ENCODE peak calls at places on chromosome 14, in four cellular contexts. One of them, this sample, is unnamed.

GRCh38 chr14:35341454-35342159 is 49.4 kb downstream of the PSMA6 start:
- DNase-seq in CD8-positive, alpha-beta memory T cell: no peak
- DNase-seq in ovary: peak; percentile 94
- DNase-seq in cardiac muscle cell: peak; percentile 85
- DNase-seq in this sample: peak; percentile 57

GRCh38 chr14:22837750-22838538 is 1.6 kb downstream of the MMP14 start:
- DNase-seq in CD8-positive, alpha-beta memory T cell: no peak
- DNase-seq in ovary: peak; percentile 76
- DNase-seq in cardiac muscle cell: no peak
- DNase-seq in this sample: no peak

GRCh38 chr14:87483651-87484260 is 509.2 kb downstream of the GALC start:
- DNase-seq in ovary: no peak
- DNase-seq in cardiac muscle cell: no peak
- DNase-seq in CD8-positive, alpha-beta memory T cell: no peak
- DNase-seq in this sample: no peak

GRCh38 chr14:62162998-62163589 is 400.9 kb downstream of the SNAPC1 start:
- DNase-seq in cardiac muscle cell: peak; percentile 66
- DNase-seq in ovary: no peak
- DNase-seq in CD8-positive, alpha-beta memory T cell: no peak
- DNase-seq in this sample: peak; percentile 82

GRCh38 chr14:24216345-24216699 is 456 bp upstream of the MDP1 start:
- DNase-seq in ovary: no peak
- DNase-seq in CD8-positive, alpha-beta memory T cell: no peak
- DNase-seq in cardiac muscle cell: no peak
- DNase-seq in this sample: no peak

GRCh38 chr14:73180385-73180805 is 44.1 kb downstream of the PSEN1 start:
- DNase-seq in CD8-positive, alpha-beta memory T cell: no peak
- DNase-seq in cardiac muscle cell: no peak
- DNase-seq in ovary: no peak
- DNase-seq in this sample: no peak

GRCh38 chr14:89921896-89922548 is 32.5 kb downstream of the EFCAB11 start:
- DNase-seq in ovary: no peak
- DNase-seq in cardiac muscle cell: no peak
- DNase-seq in CD8-positive, alpha-beta memory T cell: no peak
- DNase-seq in this sample: no peak

GRCh38 chr14:24298892-24299254 is 707 bp downstream of the DHRS1 start:
- DNase-seq in cardiac muscle cell: no peak
- DNase-seq in ovary: no peak
- DNase-seq in CD8-positive, alpha-beta memory T cell: no peak
- DNase-seq in this sample: peak; percentile 59

GRCh38 chr14:94775082-94775874 is 5.4 kb upstream of the GSC start:
- DNase-seq in ovary: no peak
- DNase-seq in CD8-positive, alpha-beta memory T cell: no peak
- DNase-seq in cardiac muscle cell: no peak
- DNase-seq in this sample: no peak

GRCh38 chr14:91444335-91445020 is 26.9 kb upstream of the CCDC88C start:
- DNase-seq in CD8-positive, alpha-beta memory T cell: no peak
- DNase-seq in ovary: no peak
- DNase-seq in cardiac muscle cell: no peak
- DNase-seq in this sample: no peak

GRCh38 chr14:101359221-101360044 is 201.9 kb upstream of the DIO3 start:
- DNase-seq in ovary: peak; percentile 71
- DNase-seq in CD8-positive, alpha-beta memory T cell: no peak
- DNase-seq in cardiac muscle cell: no peak
- DNase-seq in this sample: no peak

GRCh38 chr14:104346112-104346462 is 207.7 kb downstream of the KIF26A start:
- DNase-seq in CD8-positive, alpha-beta memory T cell: no peak
- DNase-seq in cardiac muscle cell: no peak
- DNase-seq in ovary: no peak
- DNase-seq in this sample: no peak

GRCh38 chr14:72801841-72802587 is 91.9 kb downstream of the DPF3 start:
- DNase-seq in CD8-positive, alpha-beta memory T cell: no peak
- DNase-seq in ovary: no peak
- DNase-seq in cardiac muscle cell: peak; percentile 74
- DNase-seq in this sample: no peak

GRCh38 chr14:93994919-93995682 is 2.0 kb upstream of the CCDC197 start:
- DNase-seq in CD8-positive, alpha-beta memory T cell: no peak
- DNase-seq in cardiac muscle cell: peak; percentile 28
- DNase-seq in ovary: no peak
- DNase-seq in this sample: no peak

GRCh38 chr14:64684091-64684490 is 20.1 kb upstream of the PLEKHG3 start:
- DNase-seq in CD8-positive, alpha-beta memory T cell: no peak
- DNase-seq in cardiac muscle cell: no peak
- DNase-seq in ovary: peak; percentile 81
- DNase-seq in this sample: no peak

GRCh38 chr14:61330511-61330910 is 9.1 kb downstream of the PRKCH start:
- DNase-seq in CD8-positive, alpha-beta memory T cell: no peak
- DNase-seq in cardiac muscle cell: no peak
- DNase-seq in ovary: no peak
- DNase-seq in this sample: no peak

GRCh38 chr14:71163050-71163841 is 256.0 kb downstream of the PCNX1 start:
- DNase-seq in cardiac muscle cell: no peak
- DNase-seq in ovary: no peak
- DNase-seq in CD8-positive, alpha-beta memory T cell: no peak
- DNase-seq in this sample: no peak

GRCh38 chr14:50263321-50263720 is 31.9 kb upstream of the SOS2 start:
- DNase-seq in CD8-positive, alpha-beta memory T cell: no peak
- DNase-seq in ovary: no peak
- DNase-seq in cardiac muscle cell: no peak
- DNase-seq in this sample: no peak

GRCh38 chr14:70821916-70822705 is 12.8 kb upstream of the MAP3K9 start:
- DNase-seq in ovary: peak; percentile 64
- DNase-seq in CD8-positive, alpha-beta memory T cell: peak; percentile 54
- DNase-seq in cardiac muscle cell: peak; percentile 62
- DNase-seq in this sample: peak; percentile 69

GRCh38 chr14:74459981-74460380 is 33.1 kb downstream of the NPC2 start:
- DNase-seq in ovary: no peak
- DNase-seq in cardiac muscle cell: no peak
- DNase-seq in CD8-positive, alpha-beta memory T cell: no peak
- DNase-seq in this sample: no peak

GRCh38 chr14:93811611-93812010 is 23.3 kb upstream of the PRIMA1 start:
- DNase-seq in cardiac muscle cell: no peak
- DNase-seq in CD8-positive, alpha-beta memory T cell: no peak
- DNase-seq in ovary: no peak
- DNase-seq in this sample: no peak

GRCh38 chr14:80300351-80300750 is 89.0 kb upstream of the DIO2 start:
- DNase-seq in CD8-positive, alpha-beta memory T cell: no peak
- DNase-seq in cardiac muscle cell: no peak
- DNase-seq in ovary: no peak
- DNase-seq in this sample: no peak

GRCh38 chr14:93281937-93282336 is 50.9 kb downstream of the BTBD7 start:
- DNase-seq in cardiac muscle cell: no peak
- DNase-seq in ovary: no peak
- DNase-seq in CD8-positive, alpha-beta memory T cell: no peak
- DNase-seq in this sample: no peak

GRCh38 chr14:49553892-49554291 is 32.3 kb downstream of the RPS29 start:
- DNase-seq in cardiac muscle cell: no peak
- DNase-seq in CD8-positive, alpha-beta memory T cell: no peak
- DNase-seq in ovary: no peak
- DNase-seq in this sample: no peak

GRCh38 chr14:75084513-75084912 is 15.1 kb downstream of the ZC2HC1C start:
- DNase-seq in CD8-positive, alpha-beta memory T cell: no peak
- DNase-seq in cardiac muscle cell: no peak
- DNase-seq in ovary: no peak
- DNase-seq in this sample: no peak

GRCh38 chr14:55671641-55672040 is 91.6 kb downstream of the KTN1 start:
- DNase-seq in CD8-positive, alpha-beta memory T cell: no peak
- DNase-seq in ovary: no peak
- DNase-seq in cardiac muscle cell: no peak
- DNase-seq in this sample: no peak

GRCh38 chr14:57962293-57962996 is 96.6 kb upstream of the SLC35F4 start:
- DNase-seq in ovary: no peak
- DNase-seq in cardiac muscle cell: peak; percentile 68
- DNase-seq in CD8-positive, alpha-beta memory T cell: no peak
- DNase-seq in this sample: no peak

GRCh38 chr14:102046337-102047278 is 40.2 kb downstream of the HSP90AA1 start:
- DNase-seq in CD8-positive, alpha-beta memory T cell: no peak
- DNase-seq in cardiac muscle cell: peak; percentile 94
- DNase-seq in ovary: peak; percentile 71
- DNase-seq in this sample: peak; percentile 69

GRCh38 chr14:54762296-54762695 is 140.3 kb downstream of the GCH1 start:
- DNase-seq in cardiac muscle cell: no peak
- DNase-seq in CD8-positive, alpha-beta memory T cell: no peak
- DNase-seq in ovary: no peak
- DNase-seq in this sample: no peak

GRCh38 chr14:23513005-23513412 is 38.6 kb downstream of the ZFHX2 start:
- DNase-seq in ovary: no peak
- DNase-seq in CD8-positive, alpha-beta memory T cell: no peak
- DNase-seq in cardiac muscle cell: no peak
- DNase-seq in this sample: no peak

GRCh38 chr14:91837076-91837475 is 30.3 kb downstream of the TC2N start:
- DNase-seq in CD8-positive, alpha-beta memory T cell: no peak
- DNase-seq in ovary: no peak
- DNase-seq in cardiac muscle cell: no peak
- DNase-seq in this sample: no peak

GRCh38 chr14:67837011-67837624 is 17.5 kb downstream of the RAD51B start:
- DNase-seq in CD8-positive, alpha-beta memory T cell: peak; percentile 31
- DNase-seq in ovary: peak; percentile 67
- DNase-seq in cardiac muscle cell: peak; percentile 71
- DNase-seq in this sample: peak; percentile 93

GRCh38 chr14:102906616-102907302 is 15.7 kb upstream of the AMN start:
- DNase-seq in CD8-positive, alpha-beta memory T cell: no peak
- DNase-seq in cardiac muscle cell: no peak
- DNase-seq in ovary: no peak
- DNase-seq in this sample: no peak

DNA sequence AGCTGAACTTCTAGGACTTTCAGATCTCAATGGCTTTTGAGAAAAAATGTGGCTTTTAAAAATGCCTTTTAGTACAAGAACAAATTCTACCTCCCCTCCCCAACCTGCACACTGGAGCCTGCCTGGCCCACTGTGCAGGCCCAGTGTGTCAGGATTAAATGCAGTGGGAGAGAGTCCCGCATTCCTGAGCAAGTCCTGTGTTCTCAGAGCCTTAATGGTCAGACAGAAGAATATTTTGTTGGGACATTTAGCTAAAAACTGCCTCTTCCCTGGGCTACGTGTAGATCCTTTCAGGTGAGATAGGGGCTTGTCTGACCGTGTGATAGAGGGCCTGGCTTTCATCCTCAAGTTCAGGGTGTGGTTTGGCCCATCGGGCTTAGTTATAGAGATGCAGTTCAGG is 63.1 kb upstream of the ESRRB start:
- DNase-seq in CD8-positive, alpha-beta memory T cell: no peak
- DNase-seq in ovary: no peak
- DNase-seq in cardiac muscle cell: no peak
- DNase-seq in this sample: no peak
- H3K27me3 ChIP-seq in CD8-positive, alpha-beta memory T cell: no peaks in the 10 kb centered on the region
- H3K27me3 ChIP-seq in ovary: no peaks in the 10 kb centered on the region
- H3K27me3 ChIP-seq in cardiac muscle cell: no peaks in the 10 kb centered on the region
- H3K27me3 ChIP-seq in this sample: no peaks in the 10 kb centered on the region

GRCh38 chr14:106209745-106210144 is 683.4 kb downstream of the TMEM121 start:
- DNase-seq in cardiac muscle cell: no peak
- DNase-seq in ovary: no peak
- DNase-seq in CD8-positive, alpha-beta memory T cell: no peak
- DNase-seq in this sample: no peak

GRCh38 chr14:106211489-106211888 is 685.1 kb downstream of the TMEM121 start:
- DNase-seq in cardiac muscle cell: no peak
- DNase-seq in CD8-positive, alpha-beta memory T cell: no peak
- DNase-seq in ovary: no peak
- DNase-seq in this sample: no peak

GRCh38 chr14:106210650-106211049 is 684.3 kb downstream of the TMEM121 start:
- DNase-seq in ovary: no peak
- DNase-seq in cardiac muscle cell: no peak
- DNase-seq in CD8-positive, alpha-beta memory T cell: no peak
- DNase-seq in this sample: peak; percentile 45

GRCh38 chr14:106218189-106218588 is 691.8 kb downstream of the TMEM121 start:
- DNase-seq in cardiac muscle cell: no peak
- DNase-seq in CD8-positive, alpha-beta memory T cell: no peak
- DNase-seq in ovary: no peak
- DNase-seq in this sample: no peak

GRCh38 chr14:106215229-106215628 is 688.8 kb downstream of the TMEM121 start:
- DNase-seq in cardiac muscle cell: no peak
- DNase-seq in ovary: no peak
- DNase-seq in CD8-positive, alpha-beta memory T cell: no peak
- DNase-seq in this sample: no peak
- H3K9me3 ChIP-seq in cardiac muscle cell: peaks cover 4% of the 10 kb centered on the region
- H3K9me3 ChIP-seq in ovary: no peaks in the 10 kb centered on the region
- H3K9me3 ChIP-seq in CD8-positive, alpha-beta memory T cell: no peaks in the 10 kb centered on the region
- H3K9me3 ChIP-seq in this sample: no peaks in the 10 kb centered on the region

DNA sequence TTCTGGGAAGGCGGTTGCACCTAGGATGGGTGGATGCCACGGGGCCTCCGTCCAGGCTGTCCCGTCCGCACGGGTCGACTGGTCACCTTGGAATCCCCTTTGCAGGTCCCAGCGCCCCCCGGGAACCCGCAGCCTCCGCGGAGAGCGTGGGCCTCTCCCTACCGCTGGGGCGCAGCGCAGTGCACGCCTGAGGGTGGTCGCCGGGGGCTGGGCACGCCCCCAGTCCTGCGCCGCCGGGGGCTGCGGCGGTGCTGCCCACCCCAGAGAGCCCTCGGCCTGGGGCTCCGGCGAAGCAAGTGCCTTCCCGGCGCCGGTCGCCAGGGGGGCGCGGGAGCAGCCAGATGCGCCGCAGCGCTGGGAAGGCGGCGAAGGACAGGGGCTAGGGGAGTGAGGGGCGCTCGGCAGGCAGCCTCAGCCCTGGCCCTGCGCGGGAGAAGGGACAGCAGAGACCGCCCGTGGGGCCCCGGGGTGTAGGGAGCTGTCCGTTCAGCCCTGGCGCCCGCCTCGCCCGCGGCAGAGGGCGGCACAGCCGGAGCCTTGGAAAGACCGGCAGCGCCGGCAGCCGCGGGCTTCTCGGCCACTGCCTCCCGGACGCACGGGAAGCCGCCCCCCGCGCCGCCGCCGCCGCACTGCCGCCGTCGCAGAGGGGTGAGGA is 527 bp downstream of the ZDHHC22 start:
- DNase-seq in CD8-positive, alpha-beta memory T cell: no peak
- DNase-seq in cardiac muscle cell: peak; percentile 85
- DNase-seq in ovary: no peak
- DNase-seq in this sample: no peak
- H3K27me3 ChIP-seq in CD8-positive, alpha-beta memory T cell: peaks cover 30% of the 10 kb centered on the region
- H3K27me3 ChIP-seq in cardiac muscle cell: peaks cover 76% of the 10 kb centered on the region
- H3K27me3 ChIP-seq in ovary: no peaks in the 10 kb centered on the region
- H3K27me3 ChIP-seq in this sample: no peaks in the 10 kb centered on the region

DNA sequence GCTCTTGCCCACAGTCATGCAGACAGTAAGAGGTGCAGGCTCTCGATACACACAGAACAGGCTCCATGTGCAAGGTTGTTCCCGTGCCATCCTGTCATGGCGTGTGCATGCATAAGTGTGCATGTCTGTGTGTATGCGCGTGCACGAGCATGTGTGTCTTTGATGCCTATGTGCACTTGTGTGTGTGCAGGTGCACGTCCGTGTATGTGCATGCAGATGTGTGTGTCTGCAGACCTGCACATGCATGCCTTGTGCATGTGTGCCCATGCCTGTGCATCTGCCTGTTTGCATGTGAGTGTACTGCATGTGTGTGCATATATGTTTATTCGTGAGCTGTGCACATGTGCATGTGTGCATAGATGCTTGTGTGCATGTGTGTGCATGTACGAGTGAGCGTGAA is 309.8 kb downstream of the TMEM121 start:
- DNase-seq in CD8-positive, alpha-beta memory T cell: no peak
- DNase-seq in cardiac muscle cell: no peak
- DNase-seq in ovary: no peak
- DNase-seq in this sample: no peak
- H3K9me3 ChIP-seq in CD8-positive, alpha-beta memory T cell: no peaks in the 10 kb centered on the region
- H3K9me3 ChIP-seq in cardiac muscle cell: no peaks in the 10 kb centered on the region
- H3K9me3 ChIP-seq in ovary: no peaks in the 10 kb centered on the region
- H3K9me3 ChIP-seq in this sample: no peaks in the 10 kb centered on the region

This sample was measured in Karpas-422.